ENCODE peak calls at places on chromosomes 16 and 17, in seven cellular contexts. One of them, this sample, is unnamed.

GRCh38 chr17:28725166-28725659 is 820 bp downstream of the TLCD1 start:
- DNase-seq in HFF-Myc: no peak
- DNase-seq in tibial artery: no peak
- DNase-seq in AG09309: no peak
- DNase-seq in body of pancreas: no peak
- DNase-seq in progenitor cell of endocrine pancreas: no peak
- DNase-seq in cardiac muscle cell: peak; percentile 63
- DNase-seq in this sample: no peak

GRCh38 chr17:52064791-52065211 is 93.7 kb downstream of the CA10 start:
- DNase-seq in HFF-Myc: no peak
- DNase-seq in tibial artery: no peak
- DNase-seq in AG09309: no peak
- DNase-seq in body of pancreas: no peak
- DNase-seq in progenitor cell of endocrine pancreas: no peak
- DNase-seq in cardiac muscle cell: no peak
- DNase-seq in this sample: no peak

GRCh38 chr17:67441052-67441738 is 64.1 kb downstream of the PITPNC1 start:
- DNase-seq in HFF-Myc: peak; percentile 37
- DNase-seq in tibial artery: no peak
- DNase-seq in AG09309: no peak
- DNase-seq in body of pancreas: peak; percentile 33
- DNase-seq in progenitor cell of endocrine pancreas: no peak
- DNase-seq in cardiac muscle cell: peak; percentile 33
- DNase-seq in this sample: no peak

GRCh38 chr17:68627956-68628355 is 26.8 kb upstream of the FAM20A start:
- DNase-seq in HFF-Myc: no peak
- DNase-seq in tibial artery: no peak
- DNase-seq in AG09309: no peak
- DNase-seq in body of pancreas: no peak
- DNase-seq in progenitor cell of endocrine pancreas: no peak
- DNase-seq in cardiac muscle cell: peak; percentile 24
- DNase-seq in this sample: peak; percentile 16

GRCh38 chr17:51820252-51820651 is 338.3 kb downstream of the CA10 start:
- DNase-seq in HFF-Myc: no peak
- DNase-seq in tibial artery: no peak
- DNase-seq in AG09309: no peak
- DNase-seq in body of pancreas: no peak
- DNase-seq in progenitor cell of endocrine pancreas: no peak
- DNase-seq in cardiac muscle cell: no peak
- DNase-seq in this sample: no peak

GRCh38 chr17:2063306-2064146 is 8.6 kb downstream of the HIC1 start:
- DNase-seq in HFF-Myc: no peak
- DNase-seq in tibial artery: no peak
- DNase-seq in AG09309: no peak
- DNase-seq in body of pancreas: no peak
- DNase-seq in progenitor cell of endocrine pancreas: no peak
- DNase-seq in cardiac muscle cell: peak; percentile 86
- DNase-seq in this sample: no peak

GRCh38 chr17:31373150-31374082 is 18.1 kb upstream of the RAB11FIP4 start:
- DNase-seq in HFF-Myc: peak; percentile 54
- DNase-seq in tibial artery: no peak
- DNase-seq in AG09309: peak; percentile 32
- DNase-seq in body of pancreas: peak; percentile 30
- DNase-seq in progenitor cell of endocrine pancreas: no peak
- DNase-seq in cardiac muscle cell: peak; percentile 81
- DNase-seq in this sample: no peak

GRCh38 chr16:730666-731509 is 4.0 kb downstream of the HAGHL start:
- DNase-seq in HFF-Myc: no peak
- DNase-seq in tibial artery: no peak
- DNase-seq in AG09309: no peak
- DNase-seq in body of pancreas: no peak
- DNase-seq in progenitor cell of endocrine pancreas: no peak
- DNase-seq in cardiac muscle cell: no peak
- DNase-seq in this sample: no peak

GRCh38 chr16:1140582-1140981 is 12.3 kb upstream of the CACNA1H start:
- DNase-seq in HFF-Myc: no peak
- DNase-seq in tibial artery: no peak
- DNase-seq in AG09309: no peak
- DNase-seq in body of pancreas: no peak
- DNase-seq in progenitor cell of endocrine pancreas: no peak
- DNase-seq in cardiac muscle cell: no peak
- DNase-seq in this sample: no peak

GRCh38 chr17:57125406-57125805 is 40.4 kb downstream of the AKAP1 start:
- DNase-seq in HFF-Myc: no peak
- DNase-seq in tibial artery: no peak
- DNase-seq in AG09309: no peak
- DNase-seq in body of pancreas: no peak
- DNase-seq in progenitor cell of endocrine pancreas: no peak
- DNase-seq in cardiac muscle cell: no peak
- DNase-seq in this sample: no peak

GRCh38 chr17:57117798-57118197 is 32.8 kb downstream of the AKAP1 start:
- DNase-seq in HFF-Myc: no peak
- DNase-seq in tibial artery: no peak
- DNase-seq in AG09309: no peak
- DNase-seq in body of pancreas: no peak
- DNase-seq in progenitor cell of endocrine pancreas: no peak
- DNase-seq in cardiac muscle cell: no peak
- DNase-seq in this sample: no peak

GRCh38 chr17:57124053-57124452 is 39.0 kb downstream of the AKAP1 start:
- DNase-seq in HFF-Myc: no peak
- DNase-seq in tibial artery: no peak
- DNase-seq in AG09309: no peak
- DNase-seq in body of pancreas: no peak
- DNase-seq in progenitor cell of endocrine pancreas: no peak
- DNase-seq in cardiac muscle cell: no peak
- DNase-seq in this sample: no peak

GRCh38 chr17:57121308-57122042 is 36.4 kb downstream of the AKAP1 start:
- DNase-seq in HFF-Myc: no peak
- DNase-seq in tibial artery: no peak
- DNase-seq in AG09309: no peak
- DNase-seq in body of pancreas: peak; percentile 50
- DNase-seq in progenitor cell of endocrine pancreas: peak; percentile 35
- DNase-seq in cardiac muscle cell: peak; percentile 56
- DNase-seq in this sample: peak; percentile 66

DNA sequence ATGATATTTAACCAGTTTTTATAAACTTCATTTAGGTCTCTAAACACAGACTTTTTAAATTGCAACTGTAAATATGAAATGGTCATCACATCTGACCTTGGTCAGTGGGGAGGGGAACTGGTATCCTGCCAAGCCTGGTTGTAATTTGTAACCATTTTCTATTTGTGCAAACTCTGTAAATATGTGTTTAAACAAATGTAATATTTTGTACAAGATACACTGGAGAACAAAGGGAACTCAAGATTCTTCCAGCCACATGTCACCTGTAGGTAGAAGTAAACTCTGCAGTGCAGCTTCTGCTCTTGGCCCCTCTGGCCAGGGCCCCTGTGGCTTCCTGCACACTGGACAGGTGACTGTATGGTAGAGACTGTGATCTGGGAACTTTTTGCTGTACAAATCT is 35.8 kb downstream of the AKAP1 start:
- DNase-seq in HFF-Myc: no peak
- DNase-seq in tibial artery: no peak
- DNase-seq in AG09309: no peak
- DNase-seq in body of pancreas: peak; percentile 51
- DNase-seq in progenitor cell of endocrine pancreas: no peak
- DNase-seq in cardiac muscle cell: no peak
- DNase-seq in this sample: no peak
- TF ChIP-seq CTCF in HFF-Myc: no peak
- TF ChIP-seq CTCF in tibial artery: no peak
- TF ChIP-seq CTCF in AG09309: no peak
- TF ChIP-seq CTCF in body of pancreas: no peak
- TF ChIP-seq CTCF in progenitor cell of endocrine pancreas: no peak
- TF ChIP-seq CTCF in cardiac muscle cell: no peak
- TF ChIP-seq CTCF in this sample: no peak

GRCh38 chr17:80252871-80253270 is 7.8 kb upstream of the RNF213 start:
- DNase-seq in HFF-Myc: no peak
- DNase-seq in tibial artery: no peak
- DNase-seq in AG09309: no peak
- DNase-seq in body of pancreas: peak; percentile 76
- DNase-seq in progenitor cell of endocrine pancreas: peak; percentile 34
- DNase-seq in cardiac muscle cell: peak; percentile 33
- DNase-seq in this sample: peak; percentile 67
- TF ChIP-seq CTCF in HFF-Myc: peak; percentile 57
- TF ChIP-seq CTCF in tibial artery: peak; percentile 11
- TF ChIP-seq CTCF in AG09309: peak; percentile 44
- TF ChIP-seq CTCF in body of pancreas: peak; percentile 44
- TF ChIP-seq CTCF in progenitor cell of endocrine pancreas: peak; percentile 51
- TF ChIP-seq CTCF in cardiac muscle cell: peak; percentile 42
- TF ChIP-seq CTCF in this sample: peak; percentile 40

GRCh38 chr17:41452276-41452675 is 11.5 kb upstream of the KRT38 start:
- DNase-seq in HFF-Myc: no peak
- DNase-seq in tibial artery: no peak
- DNase-seq in AG09309: no peak
- DNase-seq in body of pancreas: no peak
- DNase-seq in progenitor cell of endocrine pancreas: no peak
- DNase-seq in cardiac muscle cell: no peak
- DNase-seq in this sample: no peak

GRCh38 chr17:41453069-41453468 is 12.3 kb upstream of the KRT38 start:
- DNase-seq in HFF-Myc: no peak
- DNase-seq in tibial artery: no peak
- DNase-seq in AG09309: no peak
- DNase-seq in body of pancreas: no peak
- DNase-seq in progenitor cell of endocrine pancreas: no peak
- DNase-seq in cardiac muscle cell: no peak
- DNase-seq in this sample: no peak

GRCh38 chr17:41457656-41458055 is 9.5 kb downstream of the KRT32 start:
- DNase-seq in HFF-Myc: no peak
- DNase-seq in tibial artery: no peak
- DNase-seq in AG09309: no peak
- DNase-seq in body of pancreas: no peak
- DNase-seq in progenitor cell of endocrine pancreas: no peak
- DNase-seq in cardiac muscle cell: no peak
- DNase-seq in this sample: no peak

GRCh38 chr17:41455236-41455635 is 11.9 kb downstream of the KRT32 start:
- DNase-seq in HFF-Myc: no peak
- DNase-seq in tibial artery: no peak
- DNase-seq in AG09309: no peak
- DNase-seq in body of pancreas: no peak
- DNase-seq in progenitor cell of endocrine pancreas: no peak
- DNase-seq in cardiac muscle cell: no peak
- DNase-seq in this sample: no peak

GRCh38 chr17:41456206-41456605 is 11.0 kb downstream of the KRT32 start:
- DNase-seq in HFF-Myc: no peak
- DNase-seq in tibial artery: no peak
- DNase-seq in AG09309: no peak
- DNase-seq in body of pancreas: no peak
- DNase-seq in progenitor cell of endocrine pancreas: no peak
- DNase-seq in cardiac muscle cell: no peak
- DNase-seq in this sample: no peak
- TF ChIP-seq CTCF in HFF-Myc: peak; percentile 14
- TF ChIP-seq CTCF in tibial artery: no peak
- TF ChIP-seq CTCF in AG09309: peak; percentile 10
- TF ChIP-seq CTCF in body of pancreas: no peak
- TF ChIP-seq CTCF in progenitor cell of endocrine pancreas: no peak
- TF ChIP-seq CTCF in cardiac muscle cell: peak; percentile 16
- TF ChIP-seq CTCF in this sample: no peak

GRCh38 chr17:79796570-79797491 is at the start of gene CBX8:
- DNase-seq in HFF-Myc: peak; percentile 98
- DNase-seq in tibial artery: peak; percentile 99
- DNase-seq in AG09309: peak; percentile 96
- DNase-seq in body of pancreas: peak; percentile 100
- DNase-seq in progenitor cell of endocrine pancreas: peak; percentile 100
- DNase-seq in cardiac muscle cell: peak; percentile 100
- DNase-seq in this sample: peak; percentile 100
- TF ChIP-seq CTCF in HFF-Myc: peak; percentile 11
- TF ChIP-seq CTCF in tibial artery: no peak
- TF ChIP-seq CTCF in AG09309: peak; percentile 8
- TF ChIP-seq CTCF in body of pancreas: no peak
- TF ChIP-seq CTCF in progenitor cell of endocrine pancreas: peak; percentile 21
- TF ChIP-seq CTCF in cardiac muscle cell: no peak
- TF ChIP-seq CTCF in this sample: no peak